ENCODE peak calls at places on chromosomes 1 and 21, in five cellular contexts. Y, N, H, L and B are unnamed samples.

GRCh38 chr1:20216574-20216973 is 30.3 kb upstream of the PLA2G2C start:
- DNase-seq in Y (no peak), N (no peak), H (no peak), L (no peak), B (no peak)

GRCh38 chr21:37986751-37987399 is 70.6 kb upstream of the KCNJ6 start:
- DNase-seq in Y (no peak), N (no peak), H (no peak), L (no peak), B (no peak)

GRCh38 chr1:62241357-62242131 is 46.9 kb downstream of the L1TD1 start:
- DNase-seq in Y (no peak), N (peak), H (no peak), L (no peak), B (no peak)

GRCh38 chr1:38486115-38486514 is 373.5 kb downstream of the RRAGC start:
- DNase-seq in Y (no peak), N (no peak), H (no peak), L (no peak), B (no peak)

GRCh38 chr1:65027699-65028358 is 61.5 kb upstream of the JAK1 start:
- DNase-seq in Y (peak), N (no peak), H (peak), L (peak), B (no peak)

GRCh38 chr21:46119565-46120271 is 21.8 kb downstream of the COL6A2 start:
- DNase-seq in Y (peak), N (peak), H (peak), L (peak), B (no peak)

GRCh38 chr1:170285027-170285426 is 139.3 kb downstream of the NTMT2 start:
- DNase-seq in Y (no peak), N (no peak), H (no peak), L (no peak), B (no peak)

GRCh38 chr21:26405071-26405470 is 168.0 kb downstream of the CYYR1 start:
- DNase-seq in Y (no peak), N (no peak), H (peak), L (no peak), B (no peak)

GRCh38 chr1:193676996-193677569 is 490.7 kb upstream of the B3GALT2 start:
- DNase-seq in Y (no peak), N (no peak), H (no peak), L (no peak), B (no peak)

GRCh38 chr21:15140321-15141019 is 75.7 kb upstream of the NRIP1 start:
- DNase-seq in Y (peak), N (no peak), H (no peak), L (no peak), B (no peak)

GRCh38 chr21:43340491-43341348 is 86.2 kb downstream of the SIK1 start:
- DNase-seq in Y (no peak), N (peak), H (peak), L (peak), B (peak)

GRCh38 chr21:39867198-39867650 is at the start of gene PCP4:
- DNase-seq in Y (peak), N (no peak), H (peak), L (no peak), B (no peak)

GRCh38 chr1:97827887-97828286 is 92.9 kb downstream of the DPYD start:
- DNase-seq in Y (no peak), N (no peak), H (no peak), L (no peak), B (no peak)

GRCh38 chr21:20790113-20790512 is 208.1 kb upstream of the NCAM2 start:
- DNase-seq in Y (no peak), N (peak), H (no peak), L (no peak), B (no peak)

GRCh38 chr1:185694081-185694480 is 40.1 kb upstream of the HMCN1 start:
- DNase-seq in Y (no peak), N (no peak), H (no peak), L (no peak), B (no peak)

GRCh38 chr1:175208773-175209492 is 16.4 kb upstream of the KIAA0040 start:
- DNase-seq in Y (no peak), N (no peak), H (no peak), L (no peak), B (no peak)

GRCh38 chr1:236124965-236125364 is 17.4 kb upstream of the GPR137B start:
- DNase-seq in Y (no peak), N (no peak), H (no peak), L (no peak), B (no peak)

GRCh38 chr1:171738921-171739320 is 2.9 kb downstream of the VAMP4 start:
- DNase-seq in Y (no peak), N (no peak), H (no peak), L (no peak), B (no peak)

GRCh38 chr1:31302749-31303441 is 6.1 kb downstream of the ZCCHC17 start:
- DNase-seq in Y (no peak), N (no peak), H (peak), L (no peak), B (no peak)

GRCh38 chr1:115491303-115492018 is 150.3 kb upstream of the VANGL1 start:
- DNase-seq in Y (no peak), N (no peak), H (no peak), L (no peak), B (no peak)

GRCh38 chr1:63276625-63277024 is 45.7 kb upstream of the FOXD3 start:
- DNase-seq in Y (no peak), N (no peak), H (no peak), L (no peak), B (no peak)

GRCh38 chr1:68623700-68624099 is 126.8 kb upstream of the DEPDC1 start:
- DNase-seq in Y (no peak), N (no peak), H (no peak), L (no peak), B (no peak)

DNA sequence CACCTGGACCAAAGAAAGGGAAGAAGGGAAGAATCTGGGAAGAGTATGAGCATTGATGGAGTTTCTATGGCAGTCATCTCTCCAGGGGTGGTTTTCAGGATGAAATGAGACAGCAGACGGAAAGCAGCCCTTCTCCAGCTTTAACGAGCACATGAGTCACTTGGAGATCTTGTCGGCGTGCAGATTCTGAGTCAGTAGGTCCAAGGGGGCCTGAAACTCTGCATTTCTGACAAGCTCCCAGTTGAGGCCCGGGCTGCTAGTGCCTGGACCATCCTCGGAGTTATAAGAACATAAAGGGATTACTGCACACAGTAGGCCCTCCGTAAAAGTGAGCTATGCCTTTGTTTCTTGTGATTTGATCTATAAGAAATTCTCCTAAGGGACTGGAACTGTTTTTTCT is 17.6 kb downstream of the HSPG2 start:
- DNase-seq in Y (no peak), N (peak), H (peak), L (no peak), B (no peak)
- H3K4me3 ChIP-seq in Y (no peak), N (no peak), H (no peak), L (no peak), B (no peak)

DNA sequence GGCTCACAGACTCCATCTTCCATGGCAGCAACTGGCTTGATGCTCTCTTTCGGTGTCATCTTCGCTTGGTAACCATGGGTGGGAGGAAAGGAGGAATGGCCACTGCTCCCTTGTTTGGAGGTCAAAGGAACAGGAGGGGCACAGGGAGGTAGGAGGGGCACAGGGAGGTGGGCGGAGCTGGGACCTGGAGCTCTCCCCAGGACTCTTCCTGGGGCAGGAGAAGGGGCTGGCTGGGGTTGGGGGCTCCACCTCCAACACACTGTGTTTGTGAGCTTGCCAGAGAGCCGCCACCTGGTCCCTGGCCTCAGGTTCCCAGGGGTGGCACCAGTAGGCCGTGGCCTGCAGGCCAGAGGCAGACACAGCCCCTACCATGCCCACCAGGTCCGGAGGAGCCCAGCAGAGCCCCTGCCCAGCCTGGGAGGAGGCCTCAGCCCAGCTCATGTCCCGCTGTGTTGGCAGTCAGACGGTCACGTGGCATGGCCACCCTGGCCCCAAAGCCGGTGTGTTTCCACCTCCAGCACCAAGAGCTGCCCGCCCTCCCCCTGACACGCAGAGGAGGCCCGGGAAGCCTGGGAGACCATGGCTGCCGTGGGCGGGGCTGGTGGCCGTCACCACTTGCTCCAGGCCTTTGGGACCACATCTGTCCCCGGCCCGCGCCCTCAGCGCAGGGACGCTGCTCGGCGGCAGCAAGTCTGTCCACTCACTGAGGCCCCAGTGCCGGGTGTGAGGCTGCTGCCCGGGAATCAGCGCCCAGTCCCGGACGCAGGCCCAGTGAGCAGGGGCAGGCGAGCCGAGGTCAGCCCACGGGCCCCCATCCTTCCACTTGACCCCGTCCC is 73.9 kb downstream of the MORN1 start:
- DNase-seq in Y (no peak), N (no peak), H (no peak), L (no peak), B (no peak)
- H3K4me3 ChIP-seq in Y (no peak), N (no peak), H (no peak), L (no peak), B (no peak)

DNA sequence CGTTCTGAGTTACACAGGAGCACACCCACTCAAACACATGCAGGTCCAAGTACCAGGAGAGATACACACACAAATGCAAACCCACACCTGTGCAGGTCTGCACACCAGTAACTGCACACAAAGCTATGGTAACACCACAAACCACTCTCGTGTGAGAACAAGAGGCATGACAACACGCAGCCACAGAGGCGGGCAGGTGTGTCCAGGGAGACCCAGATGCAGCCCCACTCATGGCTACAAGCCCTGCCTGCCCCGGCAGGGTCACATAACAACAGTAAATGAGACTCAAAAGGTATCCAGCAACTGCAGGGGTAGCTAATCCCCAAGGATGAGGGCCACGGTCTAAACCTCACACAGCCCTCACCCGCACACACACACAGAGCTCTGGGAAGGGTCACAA is 48.1 kb downstream of the RAP1GAP start:
- DNase-seq in Y (no peak), N (no peak), H (no peak), L (no peak), B (no peak)
- H3K4me3 ChIP-seq in Y (no peak), N (no peak), H (no peak), L (no peak), B (no peak)

GRCh38 chr1:206609229-206609991 is 2.9 kb downstream of the EIF2D start:
- DNase-seq in Y (no peak), N (no peak), H (no peak), L (no peak), B (no peak)

GRCh38 chr1:206608108-206608698 is 4.1 kb downstream of the EIF2D start:
- DNase-seq in Y (peak), N (no peak), H (peak), L (no peak), B (no peak)

GRCh38 chr1:206606867-206607266 is 5.4 kb downstream of the EIF2D start:
- DNase-seq in Y (no peak), N (no peak), H (no peak), L (no peak), B (no peak)

DNA sequence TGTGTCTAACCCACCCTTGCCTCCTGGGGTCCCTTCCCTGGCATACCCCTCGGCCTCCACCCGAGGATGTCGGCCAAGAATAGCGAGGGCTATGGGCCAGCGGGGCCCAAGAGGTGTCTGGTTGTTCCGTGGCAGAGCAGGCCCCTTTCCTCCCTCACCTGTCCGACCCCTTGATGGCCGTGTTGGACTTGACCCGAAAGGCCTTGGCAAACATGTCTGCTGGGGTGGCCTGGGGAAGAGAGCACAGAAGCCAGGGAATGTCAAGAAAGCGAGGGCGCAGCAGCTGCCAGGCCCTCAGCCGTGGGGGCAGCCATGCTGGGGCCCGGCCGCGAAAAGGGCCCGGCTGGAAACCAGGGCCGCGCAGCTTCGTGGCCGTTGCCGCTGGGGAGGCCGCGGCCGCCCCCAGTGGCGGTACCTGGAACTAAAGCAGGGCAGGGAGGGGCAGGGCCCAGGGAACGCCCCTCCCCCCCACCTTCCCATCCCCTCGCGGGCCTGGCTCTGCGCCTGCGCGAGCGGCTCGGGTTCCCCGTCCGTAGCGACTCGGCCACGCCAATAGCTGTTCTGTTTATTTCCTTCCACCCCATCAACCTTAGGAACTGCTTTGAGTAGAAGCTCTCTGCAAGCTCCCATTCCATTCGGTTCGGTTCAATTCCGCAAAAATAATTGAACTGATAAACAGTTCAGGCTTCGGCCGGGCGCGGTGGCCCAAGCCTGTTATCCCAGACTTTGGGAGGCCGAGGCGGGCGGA is at the start of gene EIF2D:
- DNase-seq in Y (peak), N (peak), H (peak), L (peak), B (peak)
- H3K4me3 ChIP-seq in Y (peak), N (peak), H (peak), L (peak), B (peak)

GRCh38 chr1:1219341-1219740 is 5.4 kb upstream of the TNFRSF4 start:
- DNase-seq in Y (no peak), N (no peak), H (no peak), L (no peak), B (no peak)

GRCh38 chr1:1217621-1218523 is 3.9 kb upstream of the TNFRSF4 start:
- DNase-seq in Y (no peak), N (peak), H (no peak), L (no peak), B (no peak)

GRCh38 chr1:1216770-1217620 is 3.0 kb upstream of the TNFRSF4 start:
- DNase-seq in Y (no peak), N (no peak), H (no peak), L (no peak), B (no peak)

GRCh38 chr1:1220197-1220596 is 6.2 kb upstream of the TNFRSF4 start:
- DNase-seq in Y (no peak), N (no peak), H (no peak), L (no peak), B (no peak)

GRCh38 chr1:1218524-1219200 is 4.7 kb upstream of the TNFRSF4 start:
- DNase-seq in Y (no peak), N (no peak), H (no peak), L (no peak), B (no peak)
- H3K4me3 ChIP-seq in Y (no peak), N (no peak), H (no peak), L (no peak), B (no peak)

DNA sequence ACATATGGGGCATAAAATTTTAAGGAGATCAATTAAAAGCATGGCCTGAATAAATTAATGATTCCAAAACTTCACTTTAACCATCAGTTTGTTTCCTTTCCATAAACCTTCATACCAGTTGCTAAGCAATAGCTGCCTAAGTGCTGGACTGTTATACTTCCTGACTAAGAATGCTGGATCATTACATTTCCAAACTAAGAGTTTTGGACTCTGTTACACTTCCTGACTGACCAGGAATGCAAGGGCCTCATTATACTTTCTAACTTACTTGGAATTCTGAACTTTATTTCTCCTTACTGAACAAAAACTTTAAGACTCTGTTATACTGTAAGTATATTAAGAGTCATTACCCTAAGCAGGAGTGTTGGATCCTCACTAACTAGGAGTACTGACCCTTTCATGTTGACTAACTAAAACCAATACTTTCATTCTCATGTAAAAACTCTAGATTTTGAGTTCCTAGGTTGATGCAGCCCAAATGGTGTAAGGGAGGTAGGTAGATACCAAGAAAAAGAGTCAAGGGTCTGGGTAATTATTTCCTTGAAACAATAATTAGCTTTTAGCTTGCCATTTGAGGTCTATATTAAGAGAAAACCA is 118.2 kb downstream of the FAF1 start:
- DNase-seq in Y (no peak), N (peak), H (no peak), L (no peak), B (peak)
- H3K4me3 ChIP-seq in Y (no peak), N (no peak), H (no peak), L (no peak), B (no peak)

GRCh38 chr1:41431490-41432350 is 52.8 kb downstream of the EDN2 start:
- DNase-seq in Y (peak), N (peak), H (no peak), L (peak), B (no peak)
- H3K4me3 ChIP-seq in Y (no peak), N (peak), H (no peak), L (no peak), B (no peak)

DNA sequence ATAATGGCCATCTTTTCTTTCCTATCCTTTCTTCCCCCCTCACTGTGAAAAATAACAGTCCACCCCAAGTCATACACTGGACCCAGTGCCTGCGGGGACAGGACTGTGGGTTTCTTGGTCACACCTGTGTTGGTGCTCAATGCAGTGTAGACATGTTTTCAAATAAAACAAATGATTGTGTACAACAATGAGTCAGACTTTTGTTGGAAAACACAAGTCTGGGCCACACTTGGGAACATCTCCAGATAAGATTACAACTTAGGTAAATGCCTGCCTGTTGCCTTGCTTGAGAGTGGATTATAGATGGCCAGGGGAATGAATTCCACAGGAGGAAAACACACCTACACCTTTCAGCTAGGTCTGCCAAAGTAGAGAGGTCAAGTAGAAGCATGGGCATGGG is 34.1 kb downstream of the PDPN start:
- DNase-seq in Y (no peak), N (no peak), H (no peak), L (no peak), B (no peak)
- H3K4me3 ChIP-seq in Y (no peak), N (no peak), H (no peak), L (no peak), B (no peak)

DNA sequence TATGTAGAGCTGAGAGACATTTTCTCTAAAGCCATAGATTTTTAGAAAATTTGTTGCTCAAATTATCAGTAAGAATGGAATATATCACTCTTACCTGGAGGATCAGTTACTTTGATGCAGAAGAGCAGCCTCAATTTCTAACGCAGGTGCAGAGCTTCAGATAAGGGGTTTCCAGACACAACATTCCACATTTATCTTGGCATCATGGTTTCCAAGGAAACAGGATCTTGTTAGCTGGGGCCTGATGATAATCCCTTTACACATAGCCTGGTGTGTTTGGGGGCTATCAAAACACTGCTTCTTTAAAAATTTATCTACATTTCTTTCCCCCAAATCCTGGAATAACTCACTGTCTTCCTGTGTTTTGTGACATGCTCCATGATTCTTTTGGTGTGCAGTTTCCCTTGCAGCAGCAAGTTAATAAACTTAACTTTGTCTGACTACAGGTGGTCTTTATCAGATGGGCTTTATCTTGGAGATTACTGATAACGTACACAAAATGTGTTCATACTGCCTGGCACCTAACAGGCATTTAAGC is 2.7 kb upstream of the STX12 start:
- DNase-seq in Y (no peak), N (no peak), H (no peak), L (no peak), B (no peak)
- H3K4me3 ChIP-seq in Y (no peak), N (no peak), H (no peak), L (no peak), B (no peak)